ENCODE peak calls at places on chromosomes 6 and 20, in ten cellular contexts. S, H, T, D, Q, Y, E, U, O and I are unnamed samples.

GRCh38 chr20:44678247-44678646 is 26.7 kb upstream of the ADA start:
- DNase-seq in S (no peak), H (no peak), T (no peak), D (no peak), Q (peak), Y (no peak), E (no peak), U (no peak), O (no peak), I (peak)

GRCh38 chr6:13624871-13625288 is 9.7 kb downstream of the NOL7 start:
- DNase-seq in S (peak), H (no peak), T (peak), D (no peak), Q (no peak), Y (peak), E (peak), U (peak), O (no peak), I (peak)

GRCh38 chr6:128124713-128125112 is 223.9 kb upstream of the THEMIS start:
- DNase-seq in S (peak), H (no peak), T (no peak), D (no peak), Q (peak), Y (peak), E (peak), U (peak), O (peak), I (peak)

GRCh38 chr20:52226370-52226769 is 34.8 kb upstream of the ZFP64 start:
- DNase-seq in S (no peak), H (no peak), T (no peak), D (no peak), Q (no peak), Y (no peak), E (no peak), U (no peak), O (no peak), I (no peak)

GRCh38 chr6:166988674-166989201 is 10.5 kb upstream of the CEP43 start:
- DNase-seq in S (no peak), H (no peak), T (peak), D (no peak), Q (no peak), Y (no peak), E (no peak), U (no peak), O (no peak), I (no peak)

GRCh38 chr6:67003844-67004243 is 1296.8 kb upstream of the EYS start:
- DNase-seq in S (no peak), H (no peak), T (no peak), D (no peak), Q (no peak), Y (no peak), E (no peak), U (no peak), O (no peak), I (no peak)

GRCh38 chr6:89197141-89197540 is 20.0 kb downstream of the GABRR1 start:
- DNase-seq in S (no peak), H (no peak), T (no peak), D (no peak), Q (no peak), Y (no peak), E (no peak), U (no peak), O (no peak), I (no peak)

GRCh38 chr6:47545223-47545622 is 67.6 kb downstream of the CD2AP start:
- DNase-seq in S (no peak), H (no peak), T (no peak), D (no peak), Q (no peak), Y (no peak), E (no peak), U (no peak), O (no peak), I (no peak)

GRCh38 chr6:312704-313485 is 20.6 kb downstream of the DUSP22 start:
- DNase-seq in S (no peak), H (no peak), T (no peak), D (no peak), Q (no peak), Y (no peak), E (no peak), U (no peak), O (peak), I (no peak)

GRCh38 chr20:4830212-4830607 is 108.5 kb downstream of the PRND start:
- DNase-seq in S (no peak), H (peak), T (no peak), D (no peak), Q (no peak), Y (no peak), E (no peak), U (no peak), O (no peak), I (no peak)

GRCh38 chr20:4951299-4951698 is 50.0 kb downstream of the SLC23A2 start:
- DNase-seq in S (peak), H (no peak), T (no peak), D (peak), Q (peak), Y (peak), E (peak), U (peak), O (no peak), I (no peak)

GRCh38 chr20:59850018-59850641 is 83.3 kb downstream of the SYCP2 start:
- DNase-seq in S (peak), H (no peak), T (peak), D (no peak), Q (no peak), Y (no peak), E (peak), U (peak), O (no peak), I (no peak)

GRCh38 chr6:74733830-74734591 is 471.8 kb downstream of the COL12A1 start:
- DNase-seq in S (no peak), H (no peak), T (no peak), D (no peak), Q (no peak), Y (no peak), E (peak), U (no peak), O (no peak), I (no peak)

GRCh38 chr20:45833883-45834796 is 541 bp downstream of the SNX21 start:
- DNase-seq in S (peak), H (peak), T (peak), D (peak), Q (peak), Y (no peak), E (peak), U (peak), O (peak), I (peak)

GRCh38 chr20:15079594-15080340 is 742.4 kb upstream of the FLRT3 start:
- DNase-seq in S (no peak), H (no peak), T (no peak), D (no peak), Q (no peak), Y (no peak), E (no peak), U (no peak), O (no peak), I (no peak)

GRCh38 chr6:106110167-106110826 is 24.2 kb downstream of the PRDM1 start:
- DNase-seq in S (no peak), H (no peak), T (no peak), D (peak), Q (no peak), Y (no peak), E (no peak), U (peak), O (no peak), I (no peak)

GRCh38 chr20:38423541-38423940 is 11.6 kb downstream of the SNHG17 start:
- DNase-seq in S (no peak), H (no peak), T (no peak), D (no peak), Q (no peak), Y (no peak), E (no peak), U (no peak), O (no peak), I (no peak)

GRCh38 chr20:40276291-40276690 is 412.7 kb downstream of the MAFB start:
- DNase-seq in S (no peak), H (peak), T (no peak), D (no peak), Q (no peak), Y (no peak), E (no peak), U (no peak), O (no peak), I (no peak)

GRCh38 chr20:52405417-52405816 is 213.8 kb upstream of the ZFP64 start:
- DNase-seq in S (no peak), H (no peak), T (no peak), D (no peak), Q (no peak), Y (no peak), E (no peak), U (no peak), O (no peak), I (no peak)

GRCh38 chr20:57076202-57076651 is 190.2 kb downstream of the BMP7 start:
- DNase-seq in S (peak), H (peak), T (no peak), D (no peak), Q (peak), Y (peak), E (peak), U (peak), O (no peak), I (peak)

GRCh38 chr6:10478187-10479040 is 42.7 kb upstream of the GCNT2 start:
- DNase-seq in S (peak), H (no peak), T (peak), D (no peak), Q (peak), Y (peak), E (peak), U (peak), O (no peak), I (peak)

GRCh38 chr20:32509639-32510066 is 75.5 kb downstream of the NOL4L start:
- DNase-seq in S (no peak), H (no peak), T (peak), D (no peak), Q (peak), Y (no peak), E (no peak), U (peak), O (peak), I (no peak)

GRCh38 chr20:40494238-40494637 is 194.8 kb downstream of the MAFB start:
- DNase-seq in S (no peak), H (no peak), T (no peak), D (no peak), Q (no peak), Y (no peak), E (no peak), U (no peak), O (peak), I (no peak)

GRCh38 chr6:24441599-24441904 is 38.8 kb downstream of the MRS2 start:
- DNase-seq in S (no peak), H (no peak), T (no peak), D (no peak), Q (no peak), Y (no peak), E (no peak), U (no peak), O (no peak), I (no peak)

GRCh38 chr20:12047838-12048432 is 130.2 kb downstream of the BTBD3 start:
- DNase-seq in S (peak), H (no peak), T (no peak), D (no peak), Q (no peak), Y (peak), E (peak), U (no peak), O (no peak), I (no peak)

GRCh38 chr6:129653746-129654145 is 56.2 kb downstream of the ARHGAP18 start:
- DNase-seq in S (no peak), H (no peak), T (no peak), D (no peak), Q (no peak), Y (no peak), E (no peak), U (no peak), O (no peak), I (no peak)

GRCh38 chr6:97177905-97178304 is 105.1 kb downstream of the MMS22L start:
- DNase-seq in S (peak), H (no peak), T (no peak), D (no peak), Q (no peak), Y (peak), E (peak), U (no peak), O (no peak), I (no peak)

GRCh38 chr20:18436847-18437246 is 30.0 kb downstream of the DZANK1 start:
- DNase-seq in S (no peak), H (no peak), T (no peak), D (no peak), Q (no peak), Y (no peak), E (no peak), U (no peak), O (no peak), I (no peak)

GRCh38 chr6:14863896-14864850 is 381.7 kb upstream of the JARID2 start:
- DNase-seq in S (no peak), H (no peak), T (peak), D (no peak), Q (no peak), Y (no peak), E (no peak), U (no peak), O (no peak), I (peak)

GRCh38 chr6:79170915-79171314 is 63.6 kb downstream of the HMGN3 start:
- DNase-seq in S (peak), H (no peak), T (no peak), D (no peak), Q (no peak), Y (no peak), E (peak), U (no peak), O (no peak), I (no peak)

GRCh38 chr6:105178110-105178509 is 1.7 kb downstream of the POPDC3 start:
- DNase-seq in S (peak), H (no peak), T (no peak), D (no peak), Q (no peak), Y (peak), E (peak), U (peak), O (no peak), I (no peak)

GRCh38 chr6:69729870-69730449 is 66.8 kb downstream of the LMBRD1 start:
- DNase-seq in S (peak), H (no peak), T (no peak), D (no peak), Q (no peak), Y (no peak), E (peak), U (no peak), O (no peak), I (no peak)

GRCh38 chr6:129672883-129673631 is 36.9 kb downstream of the ARHGAP18 start:
- DNase-seq in S (peak), H (no peak), T (no peak), D (peak), Q (peak), Y (peak), E (peak), U (peak), O (no peak), I (no peak)

GRCh38 chr6:72975346-72975745 is 249.9 kb downstream of the KHDC1L start:
- DNase-seq in S (no peak), H (no peak), T (no peak), D (no peak), Q (no peak), Y (no peak), E (no peak), U (no peak), O (no peak), I (no peak)

GRCh38 chr20:58294497-58295455 is 14.7 kb upstream of the RAB22A start:
- DNase-seq in S (no peak), H (no peak), T (no peak), D (no peak), Q (no peak), Y (no peak), E (no peak), U (no peak), O (no peak), I (peak)

GRCh38 chr6:111870054-111870750 is 3.0 kb downstream of the FYN start:
- DNase-seq in S (no peak), H (no peak), T (no peak), D (no peak), Q (no peak), Y (no peak), E (no peak), U (no peak), O (no peak), I (no peak)
- H3K4me3 ChIP-seq in S (no peak), H (no peak), T (no peak), D (no peak), Q (no peak), Y (no peak), E (no peak), U (no peak), O (peak), I (no peak)

DNA sequence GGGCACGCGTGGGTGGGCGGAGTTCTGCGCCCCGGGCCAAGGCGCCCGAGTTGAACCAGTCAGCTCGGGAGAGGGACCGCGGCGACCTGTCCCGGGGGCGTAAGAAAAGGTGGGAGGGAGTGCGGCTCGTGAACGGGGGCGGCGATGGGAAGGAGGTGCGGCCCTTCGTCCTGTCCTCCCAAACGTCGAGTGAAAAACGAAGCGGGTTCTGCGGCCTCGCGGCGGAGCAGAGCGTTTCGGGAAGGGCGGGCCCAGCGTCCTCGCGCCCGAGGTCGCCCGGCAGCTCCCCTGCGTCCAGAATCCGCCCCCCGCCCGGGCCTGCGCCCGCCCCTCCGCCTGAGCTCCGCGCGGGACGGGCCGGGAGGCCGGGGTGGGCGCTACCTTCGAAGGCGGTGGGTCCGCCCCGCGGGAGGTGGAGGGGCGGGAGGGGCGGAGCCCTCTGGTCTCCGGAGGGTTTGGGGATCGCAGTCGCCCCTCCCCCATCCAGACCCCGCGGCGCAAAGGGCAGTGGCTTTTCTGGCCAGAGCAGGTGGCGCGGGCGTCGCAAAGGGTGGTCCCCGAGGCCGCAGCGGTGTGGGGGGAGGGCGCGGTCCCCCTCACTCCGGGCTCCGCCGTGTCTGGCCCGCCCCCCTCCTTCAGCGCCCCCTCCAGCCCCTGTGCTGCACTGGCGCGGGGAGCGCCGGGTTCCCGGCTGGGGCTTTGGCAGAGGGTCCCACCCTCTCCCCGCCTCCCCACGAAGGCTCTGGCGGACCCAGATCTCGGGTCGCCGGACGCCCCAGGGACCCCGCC is 838 bp downstream of the STMN3 start:
- DNase-seq in S (no peak), H (no peak), T (peak), D (no peak), Q (no peak), Y (no peak), E (no peak), U (no peak), O (no peak), I (peak)
- H3K4me3 ChIP-seq in S (peak), H (peak), T (peak), D (peak), Q (peak), Y (peak), E (peak), U (peak), O (peak), I (peak)

GRCh38 chr20:37042986-37043972 is 52.5 kb downstream of the RBL1 start:
- DNase-seq in S (no peak), H (no peak), T (no peak), D (no peak), Q (no peak), Y (no peak), E (no peak), U (no peak), O (peak), I (no peak)
- H3K4me3 ChIP-seq in S (no peak), H (no peak), T (no peak), D (no peak), Q (no peak), Y (no peak), E (no peak), U (no peak), O (peak), I (no peak)

GRCh38 chr20:61251529-61252393 is at the start of gene CDH4:
- DNase-seq in S (no peak), H (no peak), T (peak), D (no peak), Q (no peak), Y (no peak), E (peak), U (peak), O (no peak), I (no peak)

GRCh38 chr20:61253640-61254511 is 1.8 kb downstream of the CDH4 start:
- DNase-seq in S (peak), H (no peak), T (peak), D (no peak), Q (no peak), Y (no peak), E (peak), U (peak), O (no peak), I (no peak)

GRCh38 chr20:61254881-61255589 is 3.0 kb downstream of the CDH4 start:
- DNase-seq in S (peak), H (no peak), T (no peak), D (no peak), Q (no peak), Y (no peak), E (peak), U (no peak), O (no peak), I (no peak)

GRCh38 chr20:61253264-61253639 is 1.2 kb downstream of the CDH4 start:
- DNase-seq in S (peak), H (no peak), T (peak), D (no peak), Q (no peak), Y (no peak), E (peak), U (peak), O (no peak), I (no peak)

GRCh38 chr20:61252601-61253263 is 671 bp downstream of the CDH4 start:
- DNase-seq in S (peak), H (no peak), T (peak), D (no peak), Q (no peak), Y (no peak), E (peak), U (peak), O (no peak), I (peak)
- H3K4me3 ChIP-seq in S (peak), H (peak), T (peak), D (peak), Q (no peak), Y (peak), E (peak), U (peak), O (peak), I (no peak)

GRCh38 chr6:143549221-143549620 is 37.7 kb upstream of the FUCA2 start:
- DNase-seq in S (no peak), H (no peak), T (no peak), D (no peak), Q (no peak), Y (no peak), E (no peak), U (no peak), O (no peak), I (no peak)
- H3K4me3 ChIP-seq in S (no peak), H (no peak), T (no peak), D (no peak), Q (no peak), Y (no peak), E (no peak), U (no peak), O (no peak), I (no peak)

DNA sequence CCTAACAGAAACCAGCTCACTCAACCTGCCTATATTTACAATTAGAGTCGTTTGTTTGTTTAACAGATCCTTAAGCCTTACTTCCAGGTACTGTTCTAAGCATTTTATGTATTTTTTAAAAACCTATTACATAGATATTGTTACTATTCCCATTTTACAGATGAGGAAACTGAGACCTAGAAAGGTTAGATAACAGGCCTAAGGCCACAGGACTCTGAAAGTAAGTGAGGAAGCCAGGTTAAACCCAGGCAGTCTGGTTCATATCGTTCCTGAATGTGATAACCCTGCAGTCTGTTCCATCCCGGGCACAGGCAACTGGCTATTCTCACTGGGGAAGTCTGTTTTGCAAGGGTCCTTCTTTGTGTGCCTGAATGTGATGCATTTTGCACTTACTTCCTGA is 322.2 kb downstream of the FARS2 start:
- DNase-seq in S (no peak), H (no peak), T (no peak), D (no peak), Q (no peak), Y (no peak), E (no peak), U (no peak), O (no peak), I (no peak)
- H3K4me3 ChIP-seq in S (no peak), H (no peak), T (no peak), D (no peak), Q (no peak), Y (no peak), E (no peak), U (no peak), O (no peak), I (no peak)